ENCODE peak calls at places on chromosomes 4 and X, in eight cellular contexts. One of them, this sample, is unnamed.

GRCh38 chrX:133085785-133086184 is 11.1 kb downstream of the USP26 start:
- DNase-seq in left cardiac atrium: no peak
- DNase-seq in Right ventricle myocardium superior: no peak
- DNase-seq in NCI-H510A treated with DMSO at 0.1 percent for 48 hours: no peak
- DNase-seq in mammary epithelial cell: peak; percentile 83
- DNase-seq in ureter: no peak
- DNase-seq in cardiac septum: no peak
- DNase-seq in stimulated activated CD4-positive, alpha-beta T cell treated with anti-CD3 and anti-CD28 coated beads, Interleukin-15, amount 100 ng/mL, for 1 hour: no peak
- DNase-seq in this sample: peak; percentile 1

GRCh38 chr4:16158504-16158852 is 67.8 kb downstream of the TAPT1 start:
- DNase-seq in left cardiac atrium: no peak
- DNase-seq in Right ventricle myocardium superior: no peak
- DNase-seq in NCI-H510A treated with DMSO at 0.1 percent for 48 hours: no peak
- DNase-seq in mammary epithelial cell: no peak
- DNase-seq in ureter: no peak
- DNase-seq in cardiac septum: no peak
- DNase-seq in stimulated activated CD4-positive, alpha-beta T cell treated with anti-CD3 and anti-CD28 coated beads, Interleukin-15, amount 100 ng/mL, for 1 hour: no peak
- DNase-seq in this sample: no peak

GRCh38 chr4:183200453-183200852 is 101.4 kb downstream of the WWC2 start:
- DNase-seq in left cardiac atrium: peak; percentile 55
- DNase-seq in Right ventricle myocardium superior: peak; percentile 76
- DNase-seq in NCI-H510A treated with DMSO at 0.1 percent for 48 hours: no peak
- DNase-seq in mammary epithelial cell: peak; percentile 84
- DNase-seq in ureter: peak; percentile 47
- DNase-seq in cardiac septum: no peak
- DNase-seq in stimulated activated CD4-positive, alpha-beta T cell treated with anti-CD3 and anti-CD28 coated beads, Interleukin-15, amount 100 ng/mL, for 1 hour: no peak
- DNase-seq in this sample: peak; percentile 34

GRCh38 chrX:41858161-41858775 is 65.1 kb downstream of the CASK start:
- DNase-seq in left cardiac atrium: no peak
- DNase-seq in Right ventricle myocardium superior: no peak
- DNase-seq in NCI-H510A treated with DMSO at 0.1 percent for 48 hours: no peak
- DNase-seq in mammary epithelial cell: no peak
- DNase-seq in ureter: no peak
- DNase-seq in cardiac septum: no peak
- DNase-seq in stimulated activated CD4-positive, alpha-beta T cell treated with anti-CD3 and anti-CD28 coated beads, Interleukin-15, amount 100 ng/mL, for 1 hour: no peak
- DNase-seq in this sample: no peak

GRCh38 chr4:82421796-82422560 is 8.3 kb downstream of the HNRNPDL start:
- DNase-seq in left cardiac atrium: no peak
- DNase-seq in Right ventricle myocardium superior: no peak
- DNase-seq in NCI-H510A treated with DMSO at 0.1 percent for 48 hours: no peak
- DNase-seq in mammary epithelial cell: no peak
- DNase-seq in ureter: no peak
- DNase-seq in cardiac septum: no peak
- DNase-seq in stimulated activated CD4-positive, alpha-beta T cell treated with anti-CD3 and anti-CD28 coated beads, Interleukin-15, amount 100 ng/mL, for 1 hour: no peak
- DNase-seq in this sample: no peak

GRCh38 chr4:139050436-139050835 is 34.9 kb downstream of the NOCT start:
- DNase-seq in left cardiac atrium: no peak
- DNase-seq in Right ventricle myocardium superior: no peak
- DNase-seq in NCI-H510A treated with DMSO at 0.1 percent for 48 hours: no peak
- DNase-seq in mammary epithelial cell: no peak
- DNase-seq in ureter: no peak
- DNase-seq in cardiac septum: no peak
- DNase-seq in stimulated activated CD4-positive, alpha-beta T cell treated with anti-CD3 and anti-CD28 coated beads, Interleukin-15, amount 100 ng/mL, for 1 hour: no peak
- DNase-seq in this sample: no peak

GRCh38 chr4:108796173-108796572 is 33.3 kb upstream of the ETNPPL start:
- DNase-seq in left cardiac atrium: no peak
- DNase-seq in Right ventricle myocardium superior: no peak
- DNase-seq in NCI-H510A treated with DMSO at 0.1 percent for 48 hours: no peak
- DNase-seq in mammary epithelial cell: no peak
- DNase-seq in ureter: no peak
- DNase-seq in cardiac septum: no peak
- DNase-seq in stimulated activated CD4-positive, alpha-beta T cell treated with anti-CD3 and anti-CD28 coated beads, Interleukin-15, amount 100 ng/mL, for 1 hour: no peak
- DNase-seq in this sample: no peak

GRCh38 chr4:185592438-185592837 is 57.1 kb upstream of the PDLIM3 start:
- DNase-seq in left cardiac atrium: no peak
- DNase-seq in Right ventricle myocardium superior: no peak
- DNase-seq in NCI-H510A treated with DMSO at 0.1 percent for 48 hours: no peak
- DNase-seq in mammary epithelial cell: no peak
- DNase-seq in ureter: no peak
- DNase-seq in cardiac septum: no peak
- DNase-seq in stimulated activated CD4-positive, alpha-beta T cell treated with anti-CD3 and anti-CD28 coated beads, Interleukin-15, amount 100 ng/mL, for 1 hour: no peak
- DNase-seq in this sample: no peak

GRCh38 chrX:47228550-47229270 is 4.1 kb upstream of the USP11 start:
- DNase-seq in left cardiac atrium: no peak
- DNase-seq in Right ventricle myocardium superior: no peak
- DNase-seq in NCI-H510A treated with DMSO at 0.1 percent for 48 hours: no peak
- DNase-seq in mammary epithelial cell: no peak
- DNase-seq in ureter: no peak
- DNase-seq in cardiac septum: peak; percentile 41
- DNase-seq in stimulated activated CD4-positive, alpha-beta T cell treated with anti-CD3 and anti-CD28 coated beads, Interleukin-15, amount 100 ng/mL, for 1 hour: no peak
- DNase-seq in this sample: no peak

GRCh38 chr4:140861359-140862181 is 105.4 kb upstream of the TBC1D9 start:
- DNase-seq in left cardiac atrium: peak; percentile 50
- DNase-seq in Right ventricle myocardium superior: no peak
- DNase-seq in NCI-H510A treated with DMSO at 0.1 percent for 48 hours: peak; percentile 46
- DNase-seq in mammary epithelial cell: peak; percentile 56
- DNase-seq in ureter: peak; percentile 75
- DNase-seq in cardiac septum: no peak
- DNase-seq in stimulated activated CD4-positive, alpha-beta T cell treated with anti-CD3 and anti-CD28 coated beads, Interleukin-15, amount 100 ng/mL, for 1 hour: no peak
- DNase-seq in this sample: peak; percentile 42

GRCh38 chr4:128675083-128675482 is 134.4 kb upstream of the JADE1 start:
- DNase-seq in left cardiac atrium: no peak
- DNase-seq in Right ventricle myocardium superior: no peak
- DNase-seq in NCI-H510A treated with DMSO at 0.1 percent for 48 hours: no peak
- DNase-seq in mammary epithelial cell: no peak
- DNase-seq in ureter: no peak
- DNase-seq in cardiac septum: no peak
- DNase-seq in stimulated activated CD4-positive, alpha-beta T cell treated with anti-CD3 and anti-CD28 coated beads, Interleukin-15, amount 100 ng/mL, for 1 hour: no peak
- DNase-seq in this sample: no peak

GRCh38 chrX:672931-673330 is 42.3 kb downstream of the SHOX start:
- DNase-seq in left cardiac atrium: no peak
- DNase-seq in Right ventricle myocardium superior: no peak
- DNase-seq in NCI-H510A treated with DMSO at 0.1 percent for 48 hours: no peak
- DNase-seq in mammary epithelial cell: no peak
- DNase-seq in ureter: no peak
- DNase-seq in cardiac septum: no peak
- DNase-seq in stimulated activated CD4-positive, alpha-beta T cell treated with anti-CD3 and anti-CD28 coated beads, Interleukin-15, amount 100 ng/mL, for 1 hour: no peak
- DNase-seq in this sample: no peak

GRCh38 chr4:61950625-61951024 is 750.5 kb downstream of the ADGRL3 start:
- DNase-seq in left cardiac atrium: no peak
- DNase-seq in Right ventricle myocardium superior: no peak
- DNase-seq in NCI-H510A treated with DMSO at 0.1 percent for 48 hours: no peak
- DNase-seq in mammary epithelial cell: no peak
- DNase-seq in ureter: no peak
- DNase-seq in cardiac septum: no peak
- DNase-seq in stimulated activated CD4-positive, alpha-beta T cell treated with anti-CD3 and anti-CD28 coated beads, Interleukin-15, amount 100 ng/mL, for 1 hour: no peak
- DNase-seq in this sample: no peak

GRCh38 chr4:127965803-127966175 is 583 bp downstream of the ABHD18 start:
- DNase-seq in left cardiac atrium: peak; percentile 35
- DNase-seq in Right ventricle myocardium superior: peak; percentile 57
- DNase-seq in NCI-H510A treated with DMSO at 0.1 percent for 48 hours: no peak
- DNase-seq in mammary epithelial cell: peak; percentile 58
- DNase-seq in ureter: peak; percentile 55
- DNase-seq in cardiac septum: no peak
- DNase-seq in stimulated activated CD4-positive, alpha-beta T cell treated with anti-CD3 and anti-CD28 coated beads, Interleukin-15, amount 100 ng/mL, for 1 hour: peak; percentile 36
- DNase-seq in this sample: no peak

GRCh38 chr4:32689520-32689919 is 1969.4 kb downstream of the PCDH7 start:
- DNase-seq in left cardiac atrium: no peak
- DNase-seq in Right ventricle myocardium superior: no peak
- DNase-seq in NCI-H510A treated with DMSO at 0.1 percent for 48 hours: no peak
- DNase-seq in mammary epithelial cell: no peak
- DNase-seq in ureter: no peak
- DNase-seq in cardiac septum: no peak
- DNase-seq in stimulated activated CD4-positive, alpha-beta T cell treated with anti-CD3 and anti-CD28 coated beads, Interleukin-15, amount 100 ng/mL, for 1 hour: no peak
- DNase-seq in this sample: no peak

GRCh38 chr4:7335363-7336066 is 99.2 kb downstream of the PSAPL1 start:
- DNase-seq in left cardiac atrium: peak; percentile 45
- DNase-seq in Right ventricle myocardium superior: peak; percentile 74
- DNase-seq in NCI-H510A treated with DMSO at 0.1 percent for 48 hours: no peak
- DNase-seq in mammary epithelial cell: peak; percentile 18
- DNase-seq in ureter: no peak
- DNase-seq in cardiac septum: no peak
- DNase-seq in stimulated activated CD4-positive, alpha-beta T cell treated with anti-CD3 and anti-CD28 coated beads, Interleukin-15, amount 100 ng/mL, for 1 hour: no peak
- DNase-seq in this sample: no peak

GRCh38 chr4:18535948-18536347 is 514.4 kb upstream of the LCORL start:
- DNase-seq in left cardiac atrium: no peak
- DNase-seq in Right ventricle myocardium superior: no peak
- DNase-seq in NCI-H510A treated with DMSO at 0.1 percent for 48 hours: no peak
- DNase-seq in mammary epithelial cell: no peak
- DNase-seq in ureter: no peak
- DNase-seq in cardiac septum: no peak
- DNase-seq in stimulated activated CD4-positive, alpha-beta T cell treated with anti-CD3 and anti-CD28 coated beads, Interleukin-15, amount 100 ng/mL, for 1 hour: no peak
- DNase-seq in this sample: no peak

GRCh38 chr4:156230151-156230550 is 276.5 kb upstream of the CTSO start:
- DNase-seq in left cardiac atrium: no peak
- DNase-seq in Right ventricle myocardium superior: no peak
- DNase-seq in NCI-H510A treated with DMSO at 0.1 percent for 48 hours: no peak
- DNase-seq in mammary epithelial cell: no peak
- DNase-seq in ureter: no peak
- DNase-seq in cardiac septum: no peak
- DNase-seq in stimulated activated CD4-positive, alpha-beta T cell treated with anti-CD3 and anti-CD28 coated beads, Interleukin-15, amount 100 ng/mL, for 1 hour: no peak
- DNase-seq in this sample: no peak

GRCh38 chr4:139416073-139416673 is 37.7 kb upstream of the RAB33B start:
- DNase-seq in left cardiac atrium: no peak
- DNase-seq in Right ventricle myocardium superior: no peak
- DNase-seq in NCI-H510A treated with DMSO at 0.1 percent for 48 hours: peak; percentile 61
- DNase-seq in mammary epithelial cell: no peak
- DNase-seq in ureter: no peak
- DNase-seq in cardiac septum: no peak
- DNase-seq in stimulated activated CD4-positive, alpha-beta T cell treated with anti-CD3 and anti-CD28 coated beads, Interleukin-15, amount 100 ng/mL, for 1 hour: no peak
- DNase-seq in this sample: peak; percentile 9

GRCh38 chr4:84956014-84956413 is 10.5 kb downstream of the WDFY3 start:
- DNase-seq in left cardiac atrium: no peak
- DNase-seq in Right ventricle myocardium superior: no peak
- DNase-seq in NCI-H510A treated with DMSO at 0.1 percent for 48 hours: peak; percentile 60
- DNase-seq in mammary epithelial cell: peak; percentile 26
- DNase-seq in ureter: no peak
- DNase-seq in cardiac septum: no peak
- DNase-seq in stimulated activated CD4-positive, alpha-beta T cell treated with anti-CD3 and anti-CD28 coated beads, Interleukin-15, amount 100 ng/mL, for 1 hour: no peak
- DNase-seq in this sample: no peak

GRCh38 chr4:90127223-90127705 is at the start of gene CCSER1:
- DNase-seq in left cardiac atrium: peak; percentile 87
- DNase-seq in Right ventricle myocardium superior: peak; percentile 85
- DNase-seq in NCI-H510A treated with DMSO at 0.1 percent for 48 hours: peak; percentile 81
- DNase-seq in mammary epithelial cell: peak; percentile 71
- DNase-seq in ureter: peak; percentile 83
- DNase-seq in cardiac septum: peak; percentile 83
- DNase-seq in stimulated activated CD4-positive, alpha-beta T cell treated with anti-CD3 and anti-CD28 coated beads, Interleukin-15, amount 100 ng/mL, for 1 hour: no peak
- DNase-seq in this sample: peak; percentile 84

GRCh38 chr4:54913751-54914526 is 211.5 kb downstream of the KDR start:
- DNase-seq in left cardiac atrium: peak; percentile 22
- DNase-seq in Right ventricle myocardium superior: no peak
- DNase-seq in NCI-H510A treated with DMSO at 0.1 percent for 48 hours: peak; percentile 26
- DNase-seq in mammary epithelial cell: no peak
- DNase-seq in ureter: no peak
- DNase-seq in cardiac septum: no peak
- DNase-seq in stimulated activated CD4-positive, alpha-beta T cell treated with anti-CD3 and anti-CD28 coated beads, Interleukin-15, amount 100 ng/mL, for 1 hour: no peak
- DNase-seq in this sample: no peak

GRCh38 chr4:150217192-150217591 is 138.9 kb downstream of the DCLK2 start:
- DNase-seq in left cardiac atrium: no peak
- DNase-seq in Right ventricle myocardium superior: no peak
- DNase-seq in NCI-H510A treated with DMSO at 0.1 percent for 48 hours: peak; percentile 41
- DNase-seq in mammary epithelial cell: peak; percentile 70
- DNase-seq in ureter: no peak
- DNase-seq in cardiac septum: no peak
- DNase-seq in stimulated activated CD4-positive, alpha-beta T cell treated with anti-CD3 and anti-CD28 coated beads, Interleukin-15, amount 100 ng/mL, for 1 hour: no peak
- DNase-seq in this sample: peak; percentile 47

GRCh38 chr4:77240469-77241066 is 83.6 kb downstream of the CCNG2 start:
- DNase-seq in left cardiac atrium: peak; percentile 54
- DNase-seq in Right ventricle myocardium superior: peak; percentile 56
- DNase-seq in NCI-H510A treated with DMSO at 0.1 percent for 48 hours: peak; percentile 61
- DNase-seq in mammary epithelial cell: peak; percentile 28
- DNase-seq in ureter: peak; percentile 54
- DNase-seq in cardiac septum: peak; percentile 78
- DNase-seq in stimulated activated CD4-positive, alpha-beta T cell treated with anti-CD3 and anti-CD28 coated beads, Interleukin-15, amount 100 ng/mL, for 1 hour: no peak
- DNase-seq in this sample: peak; percentile 38

GRCh38 chr4:169147217-169147616 is 123.5 kb downstream of the SH3RF1 start:
- DNase-seq in left cardiac atrium: no peak
- DNase-seq in Right ventricle myocardium superior: no peak
- DNase-seq in NCI-H510A treated with DMSO at 0.1 percent for 48 hours: no peak
- DNase-seq in mammary epithelial cell: peak; percentile 28
- DNase-seq in ureter: no peak
- DNase-seq in cardiac septum: no peak
- DNase-seq in stimulated activated CD4-positive, alpha-beta T cell treated with anti-CD3 and anti-CD28 coated beads, Interleukin-15, amount 100 ng/mL, for 1 hour: no peak
- DNase-seq in this sample: peak; percentile 35

GRCh38 chrX:34638116-34638515 is 19.0 kb downstream of the TMEM47 start:
- DNase-seq in left cardiac atrium: no peak
- DNase-seq in Right ventricle myocardium superior: no peak
- DNase-seq in NCI-H510A treated with DMSO at 0.1 percent for 48 hours: peak; percentile 26
- DNase-seq in mammary epithelial cell: no peak
- DNase-seq in ureter: no peak
- DNase-seq in cardiac septum: no peak
- DNase-seq in stimulated activated CD4-positive, alpha-beta T cell treated with anti-CD3 and anti-CD28 coated beads, Interleukin-15, amount 100 ng/mL, for 1 hour: no peak
- DNase-seq in this sample: peak; percentile 18

GRCh38 chrX:56615282-56615681 is 51.9 kb downstream of the UBQLN2 start:
- DNase-seq in left cardiac atrium: no peak
- DNase-seq in Right ventricle myocardium superior: no peak
- DNase-seq in NCI-H510A treated with DMSO at 0.1 percent for 48 hours: no peak
- DNase-seq in mammary epithelial cell: no peak
- DNase-seq in ureter: no peak
- DNase-seq in cardiac septum: no peak
- DNase-seq in stimulated activated CD4-positive, alpha-beta T cell treated with anti-CD3 and anti-CD28 coated beads, Interleukin-15, amount 100 ng/mL, for 1 hour: no peak
- DNase-seq in this sample: no peak

This sample was measured in Caki2.